ENCODE peak calls at places on chromosomes 13 and 19, in four cellular contexts. V, N, L and S are unnamed samples.

GRCh38 chr13:95087746-95088305 is 213.4 kb downstream of the ABCC4 start:
- DNase-seq in V (no peak), N (no peak), L (peak), S (no peak)

GRCh38 chr19:14161305-14161704 is 24.9 kb upstream of the ASF1B start:
- DNase-seq in V (no peak), N (no peak), L (no peak), S (no peak)

GRCh38 chr13:59584902-59585670 is 578.6 kb downstream of the DIAPH3 start:
- DNase-seq in V (no peak), N (no peak), L (no peak), S (no peak)

GRCh38 chr19:39599116-39599515 is 3.2 kb upstream of the LGALS13 start:
- DNase-seq in V (no peak), N (no peak), L (peak), S (no peak)

GRCh38 chr19:10735741-10736140 is 17.9 kb downstream of the DNM2 start:
- DNase-seq in V (no peak), N (no peak), L (no peak), S (no peak)

GRCh38 chr13:103883152-103883551 is 816.9 kb upstream of the SLC10A2 start:
- DNase-seq in V (peak), N (peak), L (peak), S (no peak)

GRCh38 chr13:80334582-80335260 is 6.2 kb downstream of the SPRY2 start:
- DNase-seq in V (no peak), N (no peak), L (peak), S (no peak)

GRCh38 chr19:58569943-58570670 is 3.0 kb downstream of the MZF1 start:
- DNase-seq in V (no peak), N (no peak), L (no peak), S (no peak)

GRCh38 chr13:22187329-22187728 is 516.5 kb downstream of the FGF9 start:
- DNase-seq in V (no peak), N (no peak), L (no peak), S (no peak)

GRCh38 chr19:58543826-58544590 is at the start of gene TRIM28:
- DNase-seq in V (peak), N (peak), L (peak), S (no peak)

GRCh38 chr13:47179321-47179720 is 282.5 kb upstream of the HTR2A start:
- DNase-seq in V (no peak), N (no peak), L (no peak), S (no peak)

GRCh38 chr19:29439688-29440550 is 85.9 kb upstream of the VSTM2B start:
- DNase-seq in V (no peak), N (no peak), L (no peak), S (no peak)

GRCh38 chr19:29878973-29879654 is 62.9 kb upstream of the URI1 start:
- DNase-seq in V (no peak), N (no peak), L (no peak), S (no peak)

GRCh38 chr13:98284677-98285076 is 107.6 kb upstream of the RNF113B start:
- DNase-seq in V (no peak), N (no peak), L (no peak), S (no peak)

GRCh38 chr19:1943661-1944087 is 2.7 kb downstream of the CSNK1G2 start:
- DNase-seq in V (no peak), N (no peak), L (no peak), S (no peak)
- TF ChIP-seq CTCF in V (no peak), N (no peak), L (no peak), S (no peak)

GRCh38 chr13:43484432-43485225 is 302.1 kb downstream of the ENOX1 start:
- DNase-seq in V (no peak), N (no peak), L (no peak), S (no peak)
- TF ChIP-seq CTCF in V (no peak), N (no peak), L (no peak), S (no peak)

DNA sequence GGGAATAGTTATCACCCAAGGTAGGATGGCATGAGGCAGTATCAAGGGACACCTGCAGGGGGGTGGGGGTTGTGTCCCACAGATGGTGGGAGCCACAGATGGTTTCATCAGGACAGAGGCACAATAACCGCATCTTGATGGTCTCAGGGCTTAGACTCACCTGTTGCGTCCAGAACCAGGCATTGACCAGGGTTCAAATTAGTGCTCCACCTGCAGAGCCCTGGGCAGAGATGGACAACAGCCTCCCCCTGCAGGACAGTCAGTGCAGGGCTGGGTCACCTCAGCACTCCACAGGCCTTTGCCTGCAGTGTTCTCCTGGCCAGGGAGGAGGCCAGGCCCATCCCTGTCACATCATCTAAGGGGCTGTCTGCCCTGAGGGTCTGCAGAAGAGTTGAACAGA is 14.5 kb upstream of the CEACAM1 start:
- DNase-seq in V (no peak), N (no peak), L (no peak), S (no peak)
- TF ChIP-seq CTCF in V (no peak), N (no peak), L (no peak), S (no peak)

GRCh38 chr19:3087769-3088168 is 6.4 kb upstream of the GNA11 start:
- DNase-seq in V (no peak), N (no peak), L (no peak), S (no peak)

GRCh38 chr19:3084943-3085342 is 9.2 kb upstream of the GNA11 start:
- DNase-seq in V (no peak), N (no peak), L (no peak), S (no peak)

GRCh38 chr19:3080281-3080680 is 13.9 kb upstream of the GNA11 start:
- DNase-seq in V (no peak), N (peak), L (peak), S (no peak)

GRCh38 chr19:3082331-3082730 is 11.8 kb upstream of the GNA11 start:
- DNase-seq in V (no peak), N (no peak), L (no peak), S (no peak)

DNA sequence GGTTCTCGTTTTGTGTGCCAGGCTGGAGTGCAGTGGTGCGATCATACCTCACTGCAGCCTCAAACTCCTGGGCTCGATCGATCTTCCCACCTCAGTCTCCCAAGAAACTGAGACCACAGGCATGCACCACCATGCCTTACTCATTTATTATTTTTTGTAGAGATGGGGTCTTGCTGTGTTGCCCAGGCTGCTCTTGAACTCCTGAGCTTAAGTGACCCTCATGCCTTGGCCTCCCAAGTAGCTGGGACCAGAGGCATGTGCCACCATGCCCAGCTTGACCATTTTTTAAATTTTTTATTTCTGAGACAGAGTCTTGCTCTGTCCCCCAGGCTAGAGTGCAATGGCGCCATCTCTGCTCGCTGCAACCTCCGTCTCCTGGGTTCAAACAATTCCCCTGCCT is 10.2 kb upstream of the GNA11 start:
- DNase-seq in V (no peak), N (no peak), L (no peak), S (no peak)
- TF ChIP-seq CTCF in V (no peak), N (no peak), L (no peak), S (no peak)

GRCh38 chr13:36089130-36089529 is 42.1 kb downstream of the DCLK1 start:
- DNase-seq in V (no peak), N (no peak), L (no peak), S (no peak)
- TF ChIP-seq CTCF in V (no peak), N (no peak), L (no peak), S (no peak)

GRCh38 chr13:40072663-40073120 is 417.2 kb downstream of the COG6 start:
- DNase-seq in V (no peak), N (no peak), L (no peak), S (no peak)
- TF ChIP-seq CTCF in V (no peak), N (no peak), L (no peak), S (no peak)